ENCODE peak calls at places on chromosomes 5 and 9, in ten cellular contexts. P is WTC11; Y is A172; H is EL; R is naive thymus-derived CD4-positive, alpha-beta T cell; T is GM04503; Q is KBM-7; O is activated effector memory CD4-positive, alpha-beta T cell treated with Interleukin-2 at 50 U/mL for 16 hours; L is GF-D8; W is NB4. S is an unnamed sample.

GRCh38 chr5:170722316-170722715 is 61.2 kb upstream of the GABRP start:
- DNase-seq in H (no peak), W (no peak), Q (no peak), T (no peak), Y (no peak), O (no peak), P (no peak), L (no peak), R (no peak), S (no peak)

GRCh38 chr5:99019812-99020697 is 91.2 kb upstream of the CHD1 start:
- DNase-seq in W (peak), L (no peak), O (no peak), Q (peak), T (peak), P (no peak), H (peak), R (no peak), Y (peak), S (no peak)

GRCh38 chr5:132422720-132423442 is 53.4 kb downstream of the SLC22A5 start:
- DNase-seq in Y (no peak), P (no peak), T (no peak), O (no peak), H (peak), Q (peak), R (no peak), L (no peak), W (peak), S (peak)

GRCh38 chr9:127890053-127890452 is 9.3 kb downstream of the ST6GALNAC6 start:
- DNase-seq in T (no peak), L (no peak), O (no peak), P (no peak), H (no peak), Q (no peak), Y (no peak), R (no peak), W (no peak), S (no peak)

GRCh38 chr5:95238560-95239325 is 46.2 kb downstream of the MCTP1 start:
- DNase-seq in Q (peak), Y (peak), W (peak), R (no peak), L (no peak), T (no peak), H (peak), O (no peak), P (no peak), S (no peak)

GRCh38 chr9:110270211-110270995 is 14.1 kb upstream of the TXN start:
- DNase-seq in W (no peak), P (no peak), Y (no peak), L (no peak), H (no peak), R (no peak), T (no peak), O (no peak), Q (no peak), S (no peak)

GRCh38 chr5:106822851-106823250 is 847.9 kb downstream of the EFNA5 start:
- DNase-seq in P (no peak), L (no peak), H (no peak), R (no peak), O (no peak), W (no peak), Q (no peak), Y (peak), T (no peak), S (no peak)

GRCh38 chr5:97629281-97629680 is 446.2 kb upstream of the RIOK2 start:
- DNase-seq in H (peak), O (no peak), Y (peak), P (no peak), W (no peak), Q (no peak), T (peak), R (no peak), L (no peak), S (no peak)

GRCh38 chr5:67166460-67166871 is 30.1 kb downstream of the CD180 start:
- DNase-seq in W (no peak), R (peak), P (no peak), T (no peak), H (no peak), Y (no peak), O (peak), Q (no peak), L (no peak), S (peak)

GRCh38 chr9:128175102-128175563 is 15.1 kb downstream of the BBLN start:
- DNase-seq in P (no peak), T (no peak), R (no peak), Q (no peak), Y (no peak), O (no peak), L (no peak), H (peak), W (no peak), S (no peak)

GRCh38 chr5:79886456-79886855 is 104.6 kb downstream of the MTX3 start:
- DNase-seq in Q (no peak), P (no peak), Y (no peak), T (no peak), H (no peak), O (no peak), R (no peak), L (no peak), W (no peak), S (no peak)

GRCh38 chr5:73151733-73152410 is 21.1 kb upstream of the TMEM174 start:
- DNase-seq in L (no peak), O (no peak), Q (no peak), T (no peak), Y (no peak), P (no peak), W (no peak), R (no peak), H (no peak), S (no peak)

GRCh38 chr5:170329524-170329923 is 31.9 kb upstream of the LCP2 start:
- DNase-seq in W (no peak), Q (no peak), Y (no peak), P (no peak), H (no peak), T (no peak), R (no peak), L (no peak), O (no peak), S (no peak)

GRCh38 chr5:167837127-167837526 is 454.3 kb upstream of the WWC1 start:
- DNase-seq in R (no peak), Q (no peak), T (no peak), L (no peak), P (no peak), O (no peak), Y (no peak), H (no peak), W (no peak), S (no peak)

GRCh38 chr5:83472508-83473343 is 1.2 kb downstream of the VCAN start:
- DNase-seq in H (peak), Q (no peak), W (peak), O (no peak), T (no peak), P (peak), Y (no peak), L (no peak), R (no peak), S (peak)

GRCh38 chr9:38125889-38126288 is 56.9 kb upstream of the SHB start:
- DNase-seq in W (no peak), O (no peak), H (no peak), R (no peak), Y (no peak), Q (no peak), L (no peak), P (no peak), T (no peak), S (no peak)

GRCh38 chr9:6931913-6932312 is 174.1 kb downstream of the KDM4C start:
- DNase-seq in O (no peak), Y (peak), P (no peak), H (peak), R (no peak), Q (no peak), L (no peak), W (peak), T (no peak), S (peak)

GRCh38 chr9:126939821-126940221 is 25.2 kb downstream of the RALGPS1 start:
- DNase-seq in P (no peak), H (no peak), L (no peak), R (no peak), W (no peak), Y (no peak), Q (no peak), T (no peak), O (no peak), S (no peak)

GRCh38 chr5:8184455-8185063 is 315.6 kb downstream of the MTRR start:
- DNase-seq in P (peak), R (no peak), L (no peak), Q (peak), Y (peak), H (peak), T (no peak), O (no peak), W (peak), S (peak)

GRCh38 chr5:29296548-29296947 is 1896.9 kb upstream of the CDH6 start:
- DNase-seq in W (no peak), P (no peak), Y (no peak), T (no peak), R (no peak), L (no peak), H (no peak), Q (no peak), O (no peak), S (no peak)

GRCh38 chr5:83251849-83252248 is 174.5 kb downstream of the XRCC4 start:
- DNase-seq in P (no peak), Q (no peak), Y (no peak), L (no peak), W (no peak), H (no peak), T (no peak), R (no peak), O (no peak), S (no peak)

GRCh38 chr9:88991066-88992030 is at the start of gene S1PR3:
- DNase-seq in Q (no peak), W (peak), L (no peak), T (no peak), O (no peak), P (peak), R (no peak), Y (peak), H (peak), S (no peak)

GRCh38 chr9:131366745-131367401 is 27.0 kb upstream of the PRRC2B start:
- DNase-seq in W (peak), P (peak), L (no peak), H (peak), Y (peak), R (no peak), O (no peak), T (peak), Q (no peak), S (no peak)

GRCh38 chr5:68225188-68225910 is 9.8 kb downstream of the PIK3R1 start:
- DNase-seq in T (no peak), W (peak), L (no peak), P (no peak), O (no peak), Q (no peak), Y (no peak), R (no peak), H (peak), S (no peak)

GRCh38 chr5:157612071-157612476 is 36.5 kb upstream of the ADAM19 start:
- DNase-seq in P (no peak), R (no peak), O (no peak), H (no peak), Q (no peak), Y (peak), T (no peak), L (no peak), W (no peak), S (no peak)

GRCh38 chr9:108056805-108057386 is 567.3 kb upstream of the KLF4 start:
- DNase-seq in L (no peak), T (peak), O (no peak), W (no peak), R (no peak), H (peak), Y (peak), Q (no peak), P (no peak), S (no peak)

GRCh38 chr5:31963358-31963757 is 210.8 kb downstream of the GOLPH3 start:
- DNase-seq in O (no peak), T (no peak), P (no peak), H (no peak), L (no peak), W (no peak), Y (no peak), R (no peak), Q (no peak), S (no peak)

GRCh38 chr5:61228229-61228628 is 66.0 kb upstream of the SMIM15 start:
- DNase-seq in Q (no peak), T (no peak), P (no peak), W (no peak), Y (peak), R (no peak), H (no peak), O (no peak), L (no peak), S (no peak)

GRCh38 chr5:54944364-54944763 is 41.0 kb downstream of the ESM1 start:
- DNase-seq in O (no peak), W (peak), Q (peak), T (no peak), P (no peak), H (peak), Y (peak), L (no peak), R (peak), S (peak)

GRCh38 chr9:113998529-113999255 is 79.4 kb downstream of the AMBP start:
- DNase-seq in W (peak), O (no peak), P (peak), H (peak), R (no peak), Y (peak), Q (no peak), T (no peak), L (no peak), S (no peak)

GRCh38 chr9:136740971-136741884 is 1.5 kb downstream of the LCN10 start:
- DNase-seq in L (no peak), R (no peak), Q (no peak), W (no peak), Y (no peak), P (no peak), H (no peak), T (no peak), O (no peak), S (peak)